ENCODE peak calls at places on chromosomes 6 and 20, in four cellular contexts. X, L, S and W are unnamed samples.

GRCh38 chr20:49480236-49480635 is 2.2 kb downstream of the KCNB1 start:
- DNase-seq in L (no peak), S (no peak), X (no peak), W (no peak)

GRCh38 chr6:925656-926213 is 232.8 kb upstream of the EXOC2 start:
- DNase-seq in X (no peak), S (no peak), L (peak; percentile 35), W (no peak)

GRCh38 chr6:29626948-29627761 is 5.8 kb downstream of the GABBR1 start:
- DNase-seq in X (no peak), S (no peak), L (no peak), W (no peak)

GRCh38 chr6:15690451-15690961 is 27.7 kb upstream of the DTNBP1 start:
- DNase-seq in X (no peak), S (no peak), L (no peak), W (no peak)

GRCh38 chr6:131400054-131400781 is 172.8 kb upstream of the ARG1 start:
- DNase-seq in L (peak; percentile 54), S (no peak), X (peak; percentile 93), W (peak; percentile 69)

GRCh38 chr6:7742214-7742613 is 16.3 kb downstream of the BMP6 start:
- DNase-seq in L (peak; percentile 34), X (no peak), S (no peak), W (no peak)

GRCh38 chr20:51135926-51136325 is 113.0 kb upstream of the KCNG1 start:
- DNase-seq in L (no peak), S (no peak), X (no peak), W (no peak)

GRCh38 chr6:125839471-125839870 is 48.7 kb downstream of the NCOA7 start:
- DNase-seq in S (no peak), L (no peak), X (no peak), W (no peak)

GRCh38 chr6:128806274-128806673 is 76.7 kb upstream of the LAMA2 start:
- DNase-seq in L (peak; percentile 68), X (no peak), S (no peak), W (peak; percentile 36)

GRCh38 chr6:150169609-150170008 is 26.8 kb downstream of the PPP1R14C start:
- DNase-seq in L (peak; percentile 95), S (no peak), X (peak; percentile 70), W (peak; percentile 50)

GRCh38 chr6:35082733-35083403 is 58.3 kb downstream of the TCP11 start:
- DNase-seq in L (no peak), S (no peak), X (no peak), W (no peak)

GRCh38 chr6:94636780-94637385 is 940.5 kb upstream of the MANEA start:
- DNase-seq in L (peak; percentile 69), X (no peak), S (no peak), W (no peak)

GRCh38 chr20:44187763-44188709 is 1.0 kb upstream of the JPH2 start:
- DNase-seq in X (peak; percentile 44), S (no peak), L (no peak), W (no peak)

GRCh38 chr6:170117111-170117972 is 173.5 kb downstream of the DLL1 start:
- DNase-seq in S (peak; percentile 58), L (no peak), X (no peak), W (no peak)

GRCh38 chr20:22808628-22809027 is 224.3 kb upstream of the FOXA2 start:
- DNase-seq in X (no peak), L (no peak), S (no peak), W (no peak)

GRCh38 chr6:93418448-93419303 is 683 bp downstream of the EPHA7 start:
- DNase-seq in S (no peak), X (no peak), L (peak; percentile 50), W (no peak)

GRCh38 chr6:6631526-6632276 is 43.2 kb downstream of the LY86 start:
- DNase-seq in S (no peak), X (no peak), L (no peak), W (peak; percentile 3)

GRCh38 chr20:8066662-8067061 is 47.1 kb upstream of the TMX4 start:
- DNase-seq in X (no peak), L (peak; percentile 2), S (no peak), W (no peak)

GRCh38 chr6:24357336-24358218 is at the start of gene DCDC2:
- DNase-seq in S (no peak), X (no peak), L (peak; percentile 61), W (peak; percentile 17)

GRCh38 chr6:84763397-84764331 is 734 bp downstream of the TBX18 start:
- DNase-seq in S (no peak), L (peak; percentile 23), X (peak; percentile 88), W (peak; percentile 93)

GRCh38 chr6:24761193-24761835 is 13.4 kb upstream of the GMNN start:
- DNase-seq in X (no peak), L (no peak), S (no peak), W (no peak)

GRCh38 chr20:14924433-14924832 is 587.0 kb upstream of the FLRT3 start:
- DNase-seq in S (no peak), L (no peak), X (no peak), W (no peak)

GRCh38 chr6:113540491-113540890 is 316.7 kb upstream of the MARCKS start:
- DNase-seq in X (no peak), L (peak; percentile 35), S (no peak), W (peak; percentile 24)